ENCODE peak calls at places on chromosomes 6 and 20, in five cellular contexts. One of them, this sample, is unnamed.

GRCh38 chr20:9018346-9018745 is 50.5 kb upstream of the PLCB4 start:
- DNase-seq in activated T-cell treated with anti-CD3 and anti-CD28 coated beads for 1 hour: no peak
- DNase-seq in germinal center: no peak
- DNase-seq in NCI-H1105: no peak
- DNase-seq in activated naive CD8-positive, alpha-beta T cell treated with anti-CD3 and anti-CD28 coated beads, Interleukin-2, amount 10 ng/mL, durations not matched to agents 7 days and 5 days: no peak
- DNase-seq in this sample: no peak

GRCh38 chr6:3751019-3751729 is at the start of gene PXDC1:
- DNase-seq in activated T-cell treated with anti-CD3 and anti-CD28 coated beads for 1 hour: no peak
- DNase-seq in NCI-H1105: no peak
- DNase-seq in activated naive CD8-positive, alpha-beta T cell treated with anti-CD3 and anti-CD28 coated beads, Interleukin-2, amount 10 ng/mL, durations not matched to agents 7 days and 5 days: peak
- DNase-seq in germinal center: no peak
- DNase-seq in this sample: no peak

GRCh38 chr6:137657351-137657911 is 163.2 kb upstream of the OLIG3 start:
- DNase-seq in NCI-H1105: no peak
- DNase-seq in activated T-cell treated with anti-CD3 and anti-CD28 coated beads for 1 hour: no peak
- DNase-seq in activated naive CD8-positive, alpha-beta T cell treated with anti-CD3 and anti-CD28 coated beads, Interleukin-2, amount 10 ng/mL, durations not matched to agents 7 days and 5 days: no peak
- DNase-seq in germinal center: no peak
- DNase-seq in this sample: no peak

GRCh38 chr6:26329763-26330511 is 35.1 kb upstream of the BTN3A2 start:
- DNase-seq in germinal center: no peak
- DNase-seq in activated T-cell treated with anti-CD3 and anti-CD28 coated beads for 1 hour: peak
- DNase-seq in activated naive CD8-positive, alpha-beta T cell treated with anti-CD3 and anti-CD28 coated beads, Interleukin-2, amount 10 ng/mL, durations not matched to agents 7 days and 5 days: peak
- DNase-seq in NCI-H1105: no peak
- DNase-seq in this sample: no peak

GRCh38 chr6:99790679-99791078 is 184.0 kb downstream of the PRDM13 start:
- DNase-seq in germinal center: no peak
- DNase-seq in activated naive CD8-positive, alpha-beta T cell treated with anti-CD3 and anti-CD28 coated beads, Interleukin-2, amount 10 ng/mL, durations not matched to agents 7 days and 5 days: no peak
- DNase-seq in activated T-cell treated with anti-CD3 and anti-CD28 coated beads for 1 hour: no peak
- DNase-seq in NCI-H1105: no peak
- DNase-seq in this sample: no peak

GRCh38 chr6:145148392-145149175 is 586.7 kb downstream of the EPM2A start:
- DNase-seq in activated naive CD8-positive, alpha-beta T cell treated with anti-CD3 and anti-CD28 coated beads, Interleukin-2, amount 10 ng/mL, durations not matched to agents 7 days and 5 days: no peak
- DNase-seq in activated T-cell treated with anti-CD3 and anti-CD28 coated beads for 1 hour: no peak
- DNase-seq in germinal center: no peak
- DNase-seq in NCI-H1105: no peak
- DNase-seq in this sample: peak

GRCh38 chr6:119609865-119610264 is 260.3 kb upstream of the MAN1A1 start:
- DNase-seq in activated T-cell treated with anti-CD3 and anti-CD28 coated beads for 1 hour: no peak
- DNase-seq in NCI-H1105: no peak
- DNase-seq in germinal center: no peak
- DNase-seq in activated naive CD8-positive, alpha-beta T cell treated with anti-CD3 and anti-CD28 coated beads, Interleukin-2, amount 10 ng/mL, durations not matched to agents 7 days and 5 days: no peak
- DNase-seq in this sample: no peak

GRCh38 chr6:156068870-156069269 is 613.2 kb upstream of the NOX3 start:
- DNase-seq in NCI-H1105: peak
- DNase-seq in activated T-cell treated with anti-CD3 and anti-CD28 coated beads for 1 hour: no peak
- DNase-seq in activated naive CD8-positive, alpha-beta T cell treated with anti-CD3 and anti-CD28 coated beads, Interleukin-2, amount 10 ng/mL, durations not matched to agents 7 days and 5 days: no peak
- DNase-seq in germinal center: no peak
- DNase-seq in this sample: no peak

GRCh38 chr20:7822772-7823171 is 117.5 kb downstream of the HAO1 start:
- DNase-seq in germinal center: no peak
- DNase-seq in activated naive CD8-positive, alpha-beta T cell treated with anti-CD3 and anti-CD28 coated beads, Interleukin-2, amount 10 ng/mL, durations not matched to agents 7 days and 5 days: no peak
- DNase-seq in NCI-H1105: no peak
- DNase-seq in activated T-cell treated with anti-CD3 and anti-CD28 coated beads for 1 hour: no peak
- DNase-seq in this sample: no peak

GRCh38 chr6:6515691-6516607 is 72.6 kb upstream of the LY86 start:
- DNase-seq in germinal center: no peak
- DNase-seq in activated T-cell treated with anti-CD3 and anti-CD28 coated beads for 1 hour: no peak
- DNase-seq in NCI-H1105: no peak
- DNase-seq in activated naive CD8-positive, alpha-beta T cell treated with anti-CD3 and anti-CD28 coated beads, Interleukin-2, amount 10 ng/mL, durations not matched to agents 7 days and 5 days: peak
- DNase-seq in this sample: no peak

GRCh38 chr20:5095931-5096330 is 23.8 kb downstream of the PCNA start:
- DNase-seq in activated T-cell treated with anti-CD3 and anti-CD28 coated beads for 1 hour: no peak
- DNase-seq in NCI-H1105: no peak
- DNase-seq in germinal center: no peak
- DNase-seq in activated naive CD8-positive, alpha-beta T cell treated with anti-CD3 and anti-CD28 coated beads, Interleukin-2, amount 10 ng/mL, durations not matched to agents 7 days and 5 days: peak
- DNase-seq in this sample: no peak

GRCh38 chr6:125273965-125274364 is 27.8 kb downstream of the HDDC2 start:
- DNase-seq in NCI-H1105: no peak
- DNase-seq in germinal center: no peak
- DNase-seq in activated T-cell treated with anti-CD3 and anti-CD28 coated beads for 1 hour: no peak
- DNase-seq in activated naive CD8-positive, alpha-beta T cell treated with anti-CD3 and anti-CD28 coated beads, Interleukin-2, amount 10 ng/mL, durations not matched to agents 7 days and 5 days: no peak
- DNase-seq in this sample: peak

GRCh38 chr6:41741625-41742490 is 5.3 kb downstream of the PGC start:
- DNase-seq in NCI-H1105: no peak
- DNase-seq in activated T-cell treated with anti-CD3 and anti-CD28 coated beads for 1 hour: no peak
- DNase-seq in germinal center: no peak
- DNase-seq in activated naive CD8-positive, alpha-beta T cell treated with anti-CD3 and anti-CD28 coated beads, Interleukin-2, amount 10 ng/mL, durations not matched to agents 7 days and 5 days: no peak
- DNase-seq in this sample: no peak

GRCh38 chr20:49245921-49246740 is 26.9 kb downstream of the DDX27 start:
- DNase-seq in activated T-cell treated with anti-CD3 and anti-CD28 coated beads for 1 hour: no peak
- DNase-seq in activated naive CD8-positive, alpha-beta T cell treated with anti-CD3 and anti-CD28 coated beads, Interleukin-2, amount 10 ng/mL, durations not matched to agents 7 days and 5 days: no peak
- DNase-seq in NCI-H1105: peak
- DNase-seq in germinal center: peak
- DNase-seq in this sample: no peak

GRCh38 chr6:149924206-149924932 is 1.4 kb upstream of the RAET1G start:
- DNase-seq in activated naive CD8-positive, alpha-beta T cell treated with anti-CD3 and anti-CD28 coated beads, Interleukin-2, amount 10 ng/mL, durations not matched to agents 7 days and 5 days: no peak
- DNase-seq in activated T-cell treated with anti-CD3 and anti-CD28 coated beads for 1 hour: no peak
- DNase-seq in NCI-H1105: no peak
- DNase-seq in germinal center: no peak
- DNase-seq in this sample: no peak

This sample was measured in NCI-H2107.